ENCODE peak calls at places on chromosomes 1 and 21, in seven cellular contexts. M is ELR, G is mucosa of descending colon, P is keratinocyte, C is GM03348, O is NCI-H2107, F is iris pigment epithelial cell. Z is an unnamed sample.

GRCh38 chr1:66282343-66282852 is 251.6 kb upstream of the SGIP1 start:
- DNase-seq in O (no peak), P (no peak), G (no peak), M (peak), F (peak), C (peak), Z (peak)

GRCh38 chr1:179107706-179108629 is 26.1 kb downstream of the TOR3A start:
- DNase-seq in C (no peak), F (no peak), P (no peak), M (no peak), G (no peak), O (no peak), Z (no peak)

GRCh38 chr21:27466175-27466574 is 499.3 kb upstream of the ADAMTS5 start:
- DNase-seq in F (no peak), C (no peak), P (no peak), M (peak), O (no peak), G (no peak), Z (no peak)

GRCh38 chr1:31216016-31216415 is 23.7 kb downstream of the NKAIN1 start:
- DNase-seq in M (peak), F (peak), O (peak), C (no peak), G (peak), P (no peak), Z (no peak)

GRCh38 chr1:225866061-225866844 is 15.9 kb downstream of the TMEM63A start:
- DNase-seq in F (peak), O (no peak), C (no peak), P (no peak), G (peak), M (peak), Z (no peak)

GRCh38 chr1:217153361-217153760 is 430.1 kb upstream of the ESRRG start:
- DNase-seq in O (no peak), G (no peak), C (no peak), F (no peak), M (no peak), P (no peak), Z (no peak)

GRCh38 chr1:76035053-76035452 is 39.5 kb upstream of the ST6GALNAC3 start:
- DNase-seq in F (no peak), M (peak), C (no peak), G (no peak), O (no peak), P (no peak), Z (no peak)

GRCh38 chr1:40980068-40980452 is 564 bp downstream of the CTPS1 start:
- DNase-seq in F (no peak), O (no peak), P (no peak), C (no peak), M (no peak), G (no peak), Z (no peak)

GRCh38 chr1:1163538-1164070 is 10.1 kb upstream of the TTLL10 start:
- DNase-seq in P (no peak), M (no peak), F (no peak), O (no peak), C (no peak), G (peak), Z (no peak)

GRCh38 chr1:200968469-200969410 is 54.8 kb downstream of the KIF21B start:
- DNase-seq in P (no peak), G (no peak), O (no peak), F (peak), C (no peak), M (peak), Z (no peak)

GRCh38 chr1:217889401-217889800 is 258.3 kb downstream of the SPATA17 start:
- DNase-seq in M (peak), G (no peak), P (no peak), O (no peak), F (peak), C (no peak), Z (no peak)

GRCh38 chr1:27522860-27523665 is 33.1 kb upstream of the WASF2 start:
- DNase-seq in F (no peak), G (no peak), C (peak), P (no peak), M (peak), O (no peak), Z (no peak)

GRCh38 chr1:41739061-41739955 is 179.4 kb downstream of the HIVEP3 start:
- DNase-seq in G (peak), C (peak), P (no peak), F (peak), O (no peak), M (peak), Z (peak)

GRCh38 chr1:33228935-33229487 is 27.3 kb upstream of the ZNF362 start:
- DNase-seq in O (no peak), F (peak), C (peak), P (no peak), G (no peak), M (peak), Z (no peak)

GRCh38 chr1:95627244-95627643 is 393.2 kb downstream of the RWDD3 start:
- DNase-seq in P (no peak), F (no peak), O (no peak), M (no peak), C (no peak), G (no peak), Z (no peak)

GRCh38 chr1:182196897-182197546 is 135.5 kb upstream of the ZNF648 start:
- DNase-seq in O (no peak), M (no peak), G (no peak), F (no peak), P (no peak), C (no peak), Z (no peak)

GRCh38 chr21:19607983-19608668 is 1204.5 kb upstream of the TMPRSS15 start:
- DNase-seq in F (no peak), P (no peak), M (no peak), O (no peak), C (no peak), G (no peak), Z (no peak)

GRCh38 chr1:36737767-36738166 is 255.1 kb upstream of the CSF3R start:
- DNase-seq in G (no peak), P (no peak), O (no peak), F (no peak), C (no peak), M (no peak), Z (no peak)

GRCh38 chr1:234235373-234235772 is 137.9 kb upstream of the COA6 start:
- DNase-seq in G (no peak), P (no peak), F (no peak), O (no peak), C (no peak), M (no peak), Z (no peak)

GRCh38 chr1:24015226-24016210 is 35.4 kb upstream of the SRSF10 start:
- DNase-seq in C (peak), G (no peak), O (no peak), P (no peak), M (no peak), F (peak), Z (no peak)